ENCODE peak calls at places on chromosomes 16 and 17, in six cellular contexts. One of them, this sample, is unnamed.

GRCh38 chr17:47719411-47720152 is 13.5 kb upstream of the TBX21 start:
- DNase-seq in IMR-90: peak
- DNase-seq in T-cell: no peak
- DNase-seq in M059J: peak
- DNase-seq in Peyer's patch: no peak
- DNase-seq in NCI-H460: no peak
- DNase-seq in this sample: peak

GRCh38 chr17:49575524-49576120 is at the start of gene NXPH3:
- DNase-seq in NCI-H460: no peak
- DNase-seq in IMR-90: peak
- DNase-seq in Peyer's patch: peak
- DNase-seq in M059J: peak
- DNase-seq in T-cell: peak
- DNase-seq in this sample: peak

GRCh38 chr17:65558683-65559311 is 2.7 kb downstream of the AXIN2 start:
- DNase-seq in M059J: no peak
- DNase-seq in IMR-90: no peak
- DNase-seq in NCI-H460: no peak
- DNase-seq in T-cell: no peak
- DNase-seq in Peyer's patch: no peak
- DNase-seq in this sample: no peak

GRCh38 chr17:9115446-9116265 is 94.3 kb downstream of the NTN1 start:
- DNase-seq in NCI-H460: peak
- DNase-seq in T-cell: peak
- DNase-seq in IMR-90: peak
- DNase-seq in M059J: peak
- DNase-seq in Peyer's patch: peak
- DNase-seq in this sample: peak

GRCh38 chr16:11140466-11140865 is 115.5 kb downstream of the SOCS1 start:
- DNase-seq in M059J: no peak
- DNase-seq in T-cell: no peak
- DNase-seq in Peyer's patch: no peak
- DNase-seq in IMR-90: no peak
- DNase-seq in NCI-H460: no peak
- DNase-seq in this sample: no peak

GRCh38 chr16:88936008-88936912 is 40.7 kb downstream of the CBFA2T3 start:
- DNase-seq in M059J: no peak
- DNase-seq in NCI-H460: no peak
- DNase-seq in IMR-90: no peak
- DNase-seq in Peyer's patch: peak
- DNase-seq in T-cell: no peak
- DNase-seq in this sample: no peak

GRCh38 chr16:18932243-18932997 is 6.2 kb upstream of the SMG1 start:
- DNase-seq in IMR-90: peak
- DNase-seq in M059J: peak
- DNase-seq in Peyer's patch: no peak
- DNase-seq in NCI-H460: no peak
- DNase-seq in T-cell: no peak
- DNase-seq in this sample: peak

GRCh38 chr17:63039342-63039741 is 73.3 kb downstream of the TANC2 start:
- DNase-seq in IMR-90: peak
- DNase-seq in T-cell: no peak
- DNase-seq in Peyer's patch: no peak
- DNase-seq in M059J: peak
- DNase-seq in NCI-H460: no peak
- DNase-seq in this sample: peak